ENCODE peak calls at places on chromosomes 7 and 10, in six cellular contexts. A is aorta; E is A673; Y is PC-3; J is RWPE2; T is CD4-positive, alpha-beta memory T cell. I is an unnamed sample. For H3K4me1 and H3K27me3, the result is how much of the 10 kb centered on the place peaks cover.

GRCh38 chr10:80146918-80147317 is 14.4 kb downstream of the PLAC9 start:
- DNase-seq in A (no peak), E (no peak), Y (no peak), J (no peak), T (no peak), I (no peak)

GRCh38 chr10:44344727-44345126 is 40.2 kb downstream of the CXCL12 start:
- DNase-seq in A (no peak), E (no peak), Y (no peak), J (no peak), T (no peak), I (no peak)

GRCh38 chr7:2894118-2894940 is 50.2 kb upstream of the GNA12 start:
- DNase-seq in A (no peak), E (no peak), Y (no peak), J (no peak), T (peak), I (peak)

GRCh38 chr10:4234661-4235060 is 449.7 kb upstream of the KLF6 start:
- DNase-seq in A (no peak), E (peak), Y (no peak), J (no peak), T (peak), I (peak)

GRCh38 chr7:106704000-106704840 is 43.3 kb upstream of the CCDC71L start:
- DNase-seq in A (no peak), E (no peak), Y (no peak), J (no peak), T (peak), I (peak)

GRCh38 chr7:128168667-128169210 is 72.3 kb upstream of the LEP start:
- DNase-seq in A (no peak), E (peak), Y (no peak), J (no peak), T (no peak), I (no peak)

GRCh38 chr7:95684037-95684436 is 87.7 kb upstream of the PDK4 start:
- DNase-seq in A (no peak), E (peak), Y (peak), J (no peak), T (no peak), I (no peak)

GRCh38 chr10:3982746-3983442 is 197.9 kb upstream of the KLF6 start:
- DNase-seq in A (no peak), E (no peak), Y (no peak), J (no peak), T (no peak), I (no peak)

GRCh38 chr7:38070718-38071117 is 107.3 kb upstream of the STARD3NL start:
- DNase-seq in A (no peak), E (peak), Y (peak), J (no peak), T (no peak), I (no peak)

GRCh38 chr10:86536294-86536861 is 14.8 kb upstream of the WAPL start:
- DNase-seq in A (no peak), E (no peak), Y (no peak), J (no peak), T (peak), I (peak)

GRCh38 chr7:147411011-147411614 is 1179.5 kb upstream of the C7orf33 start:
- DNase-seq in A (no peak), E (no peak), Y (no peak), J (no peak), T (no peak), I (no peak)

GRCh38 chr10:33314788-33315561 is 19.5 kb downstream of the NRP1 start:
- DNase-seq in A (no peak), E (peak), Y (peak), J (no peak), T (no peak), I (no peak)

GRCh38 chr10:133336131-133337078 is at the start of gene CALY:
- DNase-seq in A (no peak), E (peak), Y (no peak), J (no peak), T (peak), I (peak)

GRCh38 chr7:149414745-149415390 is 46.0 kb downstream of the ZNF777 start:
- DNase-seq in A (peak), E (no peak), Y (no peak), J (no peak), T (peak), I (peak)

GRCh38 chr10:52950578-52950977 is 178.0 kb upstream of the MBL2 start:
- DNase-seq in A (no peak), E (no peak), Y (peak), J (no peak), T (no peak), I (no peak)

GRCh38 chr7:115183431-115184057 is 261.6 kb downstream of the MDFIC start:
- DNase-seq in A (no peak), E (peak), Y (no peak), J (no peak), T (peak), I (no peak)

GRCh38 chr10:14982744-14983143 is 23.6 kb downstream of the MEIG1 start:
- DNase-seq in A (no peak), E (no peak), Y (no peak), J (no peak), T (no peak), I (no peak)

GRCh38 chr7:98541101-98541500 is 76.0 kb upstream of the NPTX2 start:
- DNase-seq in A (peak), E (no peak), Y (no peak), J (no peak), T (no peak), I (no peak)

GRCh38 chr10:3950676-3951275 is 165.8 kb upstream of the KLF6 start:
- DNase-seq in A (no peak), E (no peak), Y (no peak), J (no peak), T (peak), I (no peak)

GRCh38 chr7:88835147-88835728 is 39.7 kb upstream of the TEX47 start:
- DNase-seq in A (no peak), E (peak), Y (peak), J (no peak), T (no peak), I (no peak)

GRCh38 chr10:98055875-98056516 is 25.6 kb upstream of the CRTAC1 start:
- DNase-seq in A (no peak), E (peak), Y (peak), J (no peak), T (no peak), I (no peak)

GRCh38 chr10:1178506-1178905 is 122.3 kb downstream of the WDR37 start:
- DNase-seq in A (peak), E (no peak), Y (no peak), J (no peak), T (no peak), I (no peak)

GRCh38 chr7:24869572-24869971 is 110.4 kb downstream of the OSBPL3 start:
- DNase-seq in A (no peak), E (no peak), Y (no peak), J (no peak), T (no peak), I (no peak)

GRCh38 chr7:106841896-106842390 is 23.1 kb upstream of the PIK3CG start:
- DNase-seq in A (no peak), E (peak), Y (no peak), J (no peak), T (no peak), I (no peak)

GRCh38 chr10:91689731-91690168 is 56.9 kb upstream of the PPP1R3C start:
- DNase-seq in A (no peak), E (no peak), Y (peak), J (no peak), T (no peak), I (no peak)

GRCh38 chr10:89653410-89653828 is 8.4 kb upstream of the PANK1 start:
- DNase-seq in A (no peak), E (no peak), Y (peak), J (no peak), T (no peak), I (no peak)

GRCh38 chr7:106584914-106585759 is 75.8 kb downstream of the CCDC71L start:
- DNase-seq in A (no peak), E (no peak), Y (no peak), J (no peak), T (no peak), I (no peak)

GRCh38 chr7:84450802-84451201 is 256.2 kb upstream of the SEMA3A start:
- DNase-seq in A (no peak), E (no peak), Y (peak), J (no peak), T (no peak), I (no peak)

GRCh38 chr10:80462986-80463741 is 9.1 kb downstream of the TSPAN14 start:
- DNase-seq in A (peak), E (peak), Y (no peak), J (no peak), T (no peak), I (no peak)

GRCh38 chr10:1434912-1435692 is 302.2 kb downstream of the ADARB2 start:
- DNase-seq in A (no peak), E (no peak), Y (no peak), J (no peak), T (no peak), I (no peak)

GRCh38 chr10:62323751-62324150 is 50.4 kb upstream of the ZNF365 start:
- DNase-seq in A (no peak), E (no peak), Y (peak), J (no peak), T (no peak), I (no peak)

GRCh38 chr10:43076876-43077420 is at the start of gene RET:
- DNase-seq in A (no peak), E (peak), Y (no peak), J (no peak), T (no peak), I (no peak)

GRCh38 chr7:107874605-107875446 is 16.2 kb upstream of the DLD start:
- DNase-seq in A (no peak), E (peak), Y (peak), J (no peak), T (peak), I (peak)

GRCh38 chr10:48609899-48610584 is 5.2 kb upstream of the ARHGAP22 start:
- DNase-seq in A (no peak), E (no peak), Y (no peak), J (no peak), T (no peak), I (no peak)

GRCh38 chr7:40644454-40645188 is 509.8 kb downstream of the SUGCT start:
- DNase-seq in A (no peak), E (no peak), Y (no peak), J (no peak), T (no peak), I (no peak)

DNA sequence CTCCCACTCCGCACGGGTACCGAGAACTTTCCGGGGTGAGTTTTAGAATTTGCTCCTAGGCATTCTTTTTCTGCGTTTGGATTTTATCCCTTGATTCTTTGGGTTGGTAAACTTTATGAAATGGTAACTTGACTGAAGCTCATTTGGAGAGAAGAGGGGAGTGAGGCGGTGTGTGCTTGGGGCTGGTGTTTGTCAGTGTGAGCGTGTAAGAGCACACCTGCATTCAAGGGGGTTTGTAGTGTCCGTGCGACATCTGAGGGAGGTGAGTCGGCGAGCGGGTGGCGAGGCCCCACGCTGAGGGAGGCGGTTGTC is 2.4 kb upstream of the ZNF503 start:
- DNase-seq in A (no peak), E (no peak), Y (no peak), J (no peak), T (no peak), I (no peak)
- H3K4me1 ChIP-seq in A (under half), E (under half), Y (under half), J (under half), T (under half), I (half or more)

DNA sequence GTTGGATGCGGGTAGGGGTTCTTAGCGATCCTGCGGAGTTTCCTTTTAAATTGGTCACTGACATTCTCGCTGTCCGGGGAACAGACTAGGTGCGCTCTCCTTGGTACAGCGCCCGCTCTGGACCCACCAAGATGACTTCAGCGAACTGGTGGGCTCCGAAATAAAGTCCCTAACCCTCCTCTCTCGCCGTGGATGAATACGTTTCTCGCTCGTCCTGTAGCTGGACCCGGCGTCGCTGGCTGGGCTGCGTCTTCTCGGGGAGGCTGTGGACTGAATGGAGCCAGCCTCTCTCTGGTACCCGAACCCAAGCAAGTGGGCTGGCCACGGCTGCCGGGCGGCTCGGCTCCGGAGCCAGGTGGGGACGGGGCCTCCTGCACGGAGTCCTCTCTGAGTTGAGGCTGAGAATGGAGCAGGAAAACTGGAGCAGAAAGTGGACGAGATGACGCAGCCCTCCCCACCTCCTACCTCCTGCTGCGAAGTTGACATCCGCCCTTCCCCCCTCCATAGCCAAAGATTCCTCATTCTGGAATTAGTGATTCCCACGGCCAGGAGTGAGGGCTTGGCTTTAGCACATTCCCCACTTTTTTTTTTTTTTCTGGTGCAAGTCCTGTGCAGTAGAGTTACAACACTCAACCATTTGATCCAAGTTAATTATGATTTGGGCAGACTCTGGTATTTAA is 1.5 kb downstream of the UNC5B start:
- DNase-seq in A (peak), E (no peak), Y (no peak), J (peak), T (no peak), I (no peak)
- H3K27me3 ChIP-seq in A (under half), E (under half), Y (under half), J (under half), T (under half), I (under half)

DNA sequence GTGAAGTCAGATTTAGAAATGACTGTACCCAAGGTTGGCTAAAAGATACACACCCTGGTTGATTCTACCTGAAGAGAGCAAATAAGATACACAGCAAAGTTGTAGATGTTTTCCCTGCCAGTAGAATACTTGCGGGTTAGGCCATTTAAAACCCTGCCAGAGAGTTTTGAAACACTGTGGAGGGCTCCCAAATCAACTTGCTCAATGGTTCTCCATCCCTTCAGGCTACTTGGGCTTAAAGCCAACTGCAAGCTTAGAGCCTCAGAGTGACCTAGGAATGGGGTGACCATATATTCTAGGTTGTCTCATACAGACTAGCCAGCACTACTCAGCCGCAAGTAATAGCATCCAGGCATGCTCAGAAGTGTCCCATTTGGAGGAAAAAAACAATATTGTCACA is 10.0 kb downstream of the CAV1 start:
- DNase-seq in A (no peak), E (no peak), Y (no peak), J (no peak), T (no peak), I (no peak)
- H3K4me1 ChIP-seq in A (under half), E (half or more), Y (under half), J (half or more), T (under half), I (under half)

GRCh38 chr10:131242007-131242406 is 69.5 kb downstream of the TCERG1L start:
- DNase-seq in A (no peak), E (peak), Y (peak), J (peak), T (no peak), I (no peak)

GRCh38 chr10:131243076-131243475 is 68.4 kb downstream of the TCERG1L start:
- DNase-seq in A (peak), E (no peak), Y (no peak), J (no peak), T (no peak), I (no peak)

GRCh38 chr10:131239926-131240325 is 71.6 kb downstream of the TCERG1L start:
- DNase-seq in A (peak), E (no peak), Y (no peak), J (peak), T (no peak), I (no peak)

GRCh38 chr10:131238669-131239280 is 72.7 kb downstream of the TCERG1L start:
- DNase-seq in A (peak), E (no peak), Y (no peak), J (peak), T (no peak), I (no peak)

GRCh38 chr10:131240691-131241090 is 70.8 kb downstream of the TCERG1L start:
- DNase-seq in A (peak), E (no peak), Y (no peak), J (peak), T (no peak), I (no peak)
- H3K27me3 ChIP-seq in A (under half), E (under half), Y (under half), J (under half), T (under half), I (under half)

GRCh38 chr7:46775020-46775419 is 806.9 kb downstream of the TNS3 start:
- DNase-seq in A (no peak), E (no peak), Y (no peak), J (no peak), T (no peak), I (no peak)

GRCh38 chr7:46776790-46777189 is 805.1 kb downstream of the TNS3 start:
- DNase-seq in A (no peak), E (peak), Y (peak), J (no peak), T (no peak), I (no peak)

GRCh38 chr7:46774515-46774914 is 807.4 kb downstream of the TNS3 start:
- DNase-seq in A (no peak), E (no peak), Y (no peak), J (no peak), T (no peak), I (no peak)

GRCh38 chr7:46772740-46773139 is 809.2 kb downstream of the TNS3 start:
- DNase-seq in A (no peak), E (no peak), Y (no peak), J (no peak), T (no peak), I (no peak)

DNA sequence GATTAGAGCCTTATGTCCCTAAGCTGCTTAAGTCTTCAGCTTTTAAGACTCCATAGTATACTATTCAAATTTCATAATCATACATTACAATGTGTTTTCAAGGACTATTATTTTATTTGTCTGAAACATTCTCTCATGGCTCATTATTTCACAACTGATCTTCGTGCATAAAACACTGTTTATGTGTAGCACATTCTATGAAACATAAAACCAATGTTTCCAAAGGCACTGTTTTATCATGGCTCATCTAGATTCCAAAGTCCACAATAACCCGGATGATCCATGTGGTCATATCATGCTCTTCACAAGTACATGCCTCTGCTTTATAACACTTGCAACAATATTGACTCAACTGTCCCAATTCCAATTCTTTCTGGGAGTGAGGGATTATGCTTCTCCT is 806.1 kb downstream of the TNS3 start:
- DNase-seq in A (no peak), E (no peak), Y (peak), J (no peak), T (no peak), I (no peak)
- H3K4me1 ChIP-seq in A (under half), E (under half), Y (under half), J (under half), T (under half), I (under half)

GRCh38 chr7:155809332-155809946 is 2.8 kb downstream of the SHH start:
- DNase-seq in A (no peak), E (no peak), Y (no peak), J (no peak), T (no peak), I (no peak)

GRCh38 chr7:155807013-155807804 is 5.1 kb downstream of the SHH start:
- DNase-seq in A (no peak), E (no peak), Y (no peak), J (no peak), T (no peak), I (no peak)

GRCh38 chr7:155808551-155809331 is 3.5 kb downstream of the SHH start:
- DNase-seq in A (no peak), E (no peak), Y (peak), J (no peak), T (no peak), I (no peak)

GRCh38 chr7:155806096-155806871 is 6.0 kb downstream of the SHH start:
- DNase-seq in A (no peak), E (no peak), Y (no peak), J (no peak), T (no peak), I (no peak)

DNA sequence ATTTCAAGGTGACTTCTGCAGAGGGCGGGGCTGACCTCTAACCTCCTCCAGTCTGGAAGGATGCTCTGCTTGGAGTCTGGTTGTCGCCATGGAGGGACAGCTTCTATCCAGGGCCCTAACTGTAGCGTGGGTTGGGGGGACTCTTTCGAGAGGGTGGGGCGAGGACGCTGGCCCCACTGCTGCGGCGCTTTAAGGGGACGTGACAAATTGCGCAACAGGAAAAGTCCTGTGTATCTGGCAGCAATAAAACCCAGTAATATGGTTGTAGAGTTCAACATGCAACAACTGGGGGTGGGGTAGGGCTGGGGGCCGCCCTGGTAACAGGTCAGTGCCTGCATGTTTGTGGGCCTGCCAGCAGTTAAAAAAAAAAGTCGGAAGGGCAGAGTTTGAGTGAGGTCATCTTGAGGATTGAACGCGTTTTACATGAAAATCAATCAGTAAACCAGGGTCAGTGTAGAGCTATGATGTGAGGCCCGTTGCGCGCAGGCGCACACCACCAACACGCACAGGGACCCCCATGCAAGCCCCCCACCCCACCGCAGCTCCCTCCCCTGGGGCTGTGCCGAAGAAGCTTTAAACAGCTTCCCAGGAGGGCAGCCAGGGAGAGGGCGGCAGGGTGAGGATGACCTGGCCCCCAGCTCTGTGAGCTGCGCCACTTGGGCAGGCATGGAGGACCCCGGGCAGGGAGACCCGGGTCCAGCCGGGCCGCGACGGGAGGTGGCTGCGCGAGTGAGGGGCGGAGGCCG is 4.3 kb downstream of the SHH start:
- DNase-seq in A (no peak), E (no peak), Y (no peak), J (no peak), T (no peak), I (no peak)
- H3K27me3 ChIP-seq in A (under half), E (half or more), Y (under half), J (half or more), T (under half), I (under half)

GRCh38 chr7:1083729-1084657 is 3.9 kb upstream of the GPER1 start:
- DNase-seq in A (no peak), E (no peak), Y (no peak), J (no peak), T (no peak), I (no peak)
- H3K4me1 ChIP-seq in A (under half), E (under half), Y (under half), J (under half), T (under half), I (under half)